ENCODE peak calls at places on chromosomes 12 and 14, in seven cellular contexts. Y, G, O, U, M, V and A are unnamed samples.

GRCh38 chr12:47855502-47855901 is 35.8 kb upstream of the HDAC7 start:
- DNase-seq in V (no peak), G (no peak), U (no peak), M (no peak), Y (no peak), O (peak; percentile 35), A (no peak)

GRCh38 chr12:116601933-116602809 is 43.0 kb downstream of the MAP1LC3B2 start:
- DNase-seq in Y (no peak), O (no peak), M (no peak), V (no peak), U (no peak), G (no peak), A (no peak)

GRCh38 chr14:21494902-21495762 is 16.0 kb downstream of the METTL3 start:
- DNase-seq in O (no peak), G (no peak), U (no peak), M (no peak), V (no peak), Y (no peak), A (no peak)

GRCh38 chr14:71474291-71474690 is 457.9 kb upstream of the RGS6 start:
- DNase-seq in O (no peak), V (no peak), Y (no peak), M (no peak), G (no peak), U (no peak), A (no peak)

GRCh38 chr14:89779707-89780106 is 174.8 kb downstream of the EFCAB11 start:
- DNase-seq in M (no peak), V (no peak), Y (no peak), O (peak; percentile 70), U (no peak), G (no peak), A (no peak)

GRCh38 chr14:104091927-104092771 is 6.6 kb downstream of the ASPG start:
- DNase-seq in O (no peak), M (no peak), U (no peak), V (no peak), G (no peak), Y (no peak), A (no peak)

GRCh38 chr14:102320671-102321455 is 1.3 kb downstream of the ZNF839 start:
- DNase-seq in V (no peak), M (no peak), U (no peak), O (no peak), Y (no peak), G (peak; percentile 83), A (no peak)

GRCh38 chr14:22560638-22561365 is 28.2 kb downstream of the DAD1 start:
- DNase-seq in G (peak; percentile 85), Y (no peak), V (peak; percentile 85), O (no peak), M (no peak), U (no peak), A (peak; percentile 74)

GRCh38 chr12:63821781-63822251 is 22.7 kb upstream of the SRGAP1 start:
- DNase-seq in V (no peak), G (no peak), O (peak; percentile 66), U (no peak), Y (no peak), M (peak; percentile 4), A (no peak)

GRCh38 chr12:94813314-94813713 is 163.0 kb upstream of the TMCC3 start:
- DNase-seq in O (peak; percentile 28), Y (no peak), G (no peak), V (no peak), M (no peak), U (no peak), A (no peak)

GRCh38 chr12:54415223-54415929 is 3.7 kb downstream of the ITGA5 start:
- DNase-seq in M (peak; percentile 32), Y (no peak), U (no peak), G (no peak), V (no peak), O (no peak), A (no peak)

GRCh38 chr12:54418441-54419087 is 502 bp downstream of the ITGA5 start:
- DNase-seq in V (no peak), O (peak; percentile 66), U (no peak), Y (no peak), M (no peak), G (no peak), A (no peak)

GRCh38 chr12:54417712-54418440 is 1.2 kb downstream of the ITGA5 start:
- DNase-seq in Y (no peak), U (no peak), G (no peak), V (no peak), M (peak; percentile 43), O (peak; percentile 52), A (no peak)

GRCh38 chr12:54419088-54419887 is at the start of gene ITGA5:
- DNase-seq in U (peak; percentile 18), M (peak; percentile 75), O (peak; percentile 73), Y (no peak), G (no peak), V (peak; percentile 66), A (no peak)

DNA sequence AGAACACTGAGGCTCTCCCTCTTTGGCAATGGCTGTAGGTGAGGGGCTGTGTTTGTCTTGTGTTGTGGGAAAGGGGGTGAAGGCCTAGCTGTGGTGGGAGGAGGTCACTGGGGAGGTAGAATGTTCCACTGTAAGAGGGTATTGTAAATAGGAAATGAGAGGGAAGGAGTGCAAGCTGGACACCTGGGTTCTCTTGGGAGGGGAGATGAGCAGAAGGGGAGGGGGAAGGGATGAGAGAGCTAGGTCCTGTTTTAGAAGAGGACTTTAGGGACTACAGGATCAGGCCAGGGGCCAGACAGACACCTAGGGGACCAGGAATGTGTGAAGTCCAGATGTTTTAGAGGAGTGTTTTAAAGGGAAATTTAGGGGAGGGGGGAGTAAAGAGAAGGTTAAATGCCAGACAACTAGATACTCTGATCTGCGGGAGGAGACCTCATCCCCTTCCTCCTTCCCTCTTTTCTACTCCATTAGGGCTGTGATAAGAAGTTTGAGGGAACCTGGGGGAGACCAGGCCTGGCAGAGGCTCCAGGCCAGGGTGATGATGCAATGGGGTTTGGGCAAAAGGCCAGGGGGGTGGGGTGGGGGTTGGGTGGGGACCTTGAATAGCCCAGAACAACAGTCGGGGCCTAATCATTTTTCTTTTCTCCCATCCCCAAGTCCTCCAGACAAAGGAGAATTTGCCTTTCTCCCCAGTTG is 2.0 kb downstream of the ITGA5 start:
- DNase-seq in G (no peak), M (no peak), U (no peak), O (no peak), Y (no peak), V (no peak), A (no peak)
- TF ChIP-seq POLR2AphosphoS5 in G (no peak), M (no peak), U (no peak), O (no peak), Y (no peak), V (no peak), A (no peak)

GRCh38 chr12:32502693-32503510 is 103.5 kb downstream of the FGD4 start:
- DNase-seq in U (no peak), V (no peak), Y (no peak), M (peak; percentile 60), O (peak; percentile 43), G (no peak), A (no peak)

GRCh38 chr12:32504626-32505025 is 105.3 kb downstream of the FGD4 start:
- DNase-seq in M (peak; percentile 41), O (no peak), U (no peak), Y (no peak), V (no peak), G (no peak), A (no peak)

GRCh38 chr12:32499048-32499447 is 99.7 kb downstream of the FGD4 start:
- DNase-seq in M (no peak), Y (no peak), O (no peak), G (no peak), V (peak; percentile 76), U (no peak), A (no peak)

GRCh38 chr12:32505067-32505466 is 105.7 kb downstream of the FGD4 start:
- DNase-seq in U (no peak), Y (no peak), G (no peak), M (no peak), O (no peak), V (no peak), A (no peak)

DNA sequence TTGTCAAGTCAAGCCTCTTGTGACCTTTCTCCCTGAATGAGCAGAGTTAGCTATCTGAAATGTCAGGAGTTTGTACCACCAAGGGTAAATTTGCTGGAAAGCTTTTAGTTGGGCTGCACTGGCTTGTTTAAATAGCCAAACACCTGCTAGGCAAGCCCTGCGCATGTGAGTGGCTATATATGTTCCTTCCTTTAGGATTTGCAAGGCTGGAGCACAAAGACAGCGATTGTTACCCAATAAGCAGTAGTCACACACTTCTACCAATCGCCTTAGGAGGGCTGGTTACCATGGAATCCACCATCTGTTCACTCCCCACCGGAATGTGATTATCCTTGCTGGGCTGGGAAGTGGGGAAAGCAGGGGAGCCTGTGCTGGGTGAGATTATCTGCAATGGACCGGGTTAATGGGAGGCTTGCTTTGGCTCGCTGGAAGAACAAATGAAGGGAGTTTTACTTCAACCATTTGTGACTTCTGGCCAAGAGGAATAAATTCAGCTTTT is 102.5 kb downstream of the FGD4 start:
- DNase-seq in G (peak; percentile 95), Y (no peak), V (peak; percentile 75), U (no peak), M (peak; percentile 59), O (peak; percentile 96), A (peak; percentile 82)
- TF ChIP-seq POLR2AphosphoS5 in G (no peak), Y (no peak), V (peak; percentile 71), U (no peak), M (no peak), O (no peak), A (peak; percentile 42)

DNA sequence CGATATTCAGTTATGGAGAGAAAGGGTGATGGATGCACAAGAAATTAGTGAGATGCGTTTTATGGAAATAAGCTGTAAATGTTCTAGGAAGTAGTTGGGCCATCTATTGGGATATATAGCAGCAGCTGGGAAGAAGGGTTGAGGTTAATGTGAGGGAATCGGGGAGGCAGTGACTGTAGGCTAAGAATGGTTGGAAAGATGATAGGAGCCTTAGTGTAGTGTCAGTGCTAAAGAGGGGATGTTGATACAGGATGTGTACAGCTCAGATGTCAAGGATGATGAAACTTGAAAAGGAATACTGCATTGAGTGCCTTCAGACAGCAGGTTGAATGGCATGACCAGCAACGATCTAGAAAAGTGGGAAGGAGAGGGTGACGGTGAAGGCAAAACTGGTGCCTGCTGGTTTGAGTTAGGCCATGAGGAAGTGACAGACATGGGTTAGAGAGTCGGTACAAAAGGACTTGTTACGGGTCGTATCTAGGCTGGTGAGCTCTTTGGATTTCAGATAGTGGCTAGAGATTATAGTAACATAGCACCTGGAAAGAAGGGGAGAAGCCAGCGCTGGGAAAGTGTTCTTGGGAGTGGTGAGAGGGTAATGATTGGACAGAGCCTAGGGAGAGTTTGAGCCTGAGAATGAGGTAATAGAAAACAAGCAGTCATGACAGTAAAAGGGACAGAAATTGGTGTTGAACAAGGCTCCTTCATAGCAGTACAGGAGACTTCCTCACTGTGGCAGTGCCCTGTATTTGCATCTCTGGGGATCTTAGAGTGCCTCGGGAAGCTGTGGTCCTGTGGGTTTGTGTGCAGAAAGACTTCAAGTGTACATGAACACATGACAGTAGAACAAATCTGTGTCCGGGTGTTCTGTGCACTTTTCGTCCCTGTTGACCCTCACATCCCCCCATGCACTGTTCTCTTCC is 9.6 kb downstream of the MARS1 start:
- DNase-seq in O (no peak), G (no peak), Y (no peak), U (no peak), V (no peak), M (no peak), A (no peak)
- TF ChIP-seq POLR2AphosphoS5 in O (no peak), G (no peak), Y (no peak), U (no peak), V (no peak), M (no peak), A (no peak)

GRCh38 chr14:66476964-66477363 is 9.2 kb upstream of the CCDC196 start:
- DNase-seq in O (no peak), V (no peak), Y (no peak), G (no peak), U (no peak), M (peak; percentile 70), A (no peak)
- TF ChIP-seq POLR2AphosphoS5 in O (no peak), V (no peak), Y (no peak), G (no peak), U (no peak), M (no peak), A (no peak)